ENCODE peak calls at places on chromosomes 2 and 18, in seven cellular contexts. C, O, Y, V, U, L and B are unnamed samples.

GRCh38 chr2:177983183-177983788 is 89.3 kb downstream of the PDE11A start:
- DNase-seq in C (no peak), O (peak), Y (peak), V (peak), U (no peak), L (peak), B (peak)

GRCh38 chr2:20326163-20326780 is 24.4 kb downstream of the PUM2 start:
- DNase-seq in C (peak), O (no peak), Y (peak), V (peak), U (peak), L (peak), B (peak)

GRCh38 chr2:98637401-98638144 is 29.2 kb downstream of the UNC50 start:
- DNase-seq in C (no peak), O (no peak), Y (no peak), V (no peak), U (no peak), L (no peak), B (no peak)

GRCh38 chr2:15768142-15769088 is 171.9 kb upstream of the MYCN start:
- DNase-seq in C (no peak), O (no peak), Y (no peak), V (no peak), U (no peak), L (no peak), B (no peak)

GRCh38 chr2:127520424-127520823 is 5.9 kb downstream of the IWS1 start:
- DNase-seq in C (no peak), O (no peak), Y (no peak), V (no peak), U (no peak), L (no peak), B (no peak)

GRCh38 chr2:55500025-55500424 is 19.5 kb upstream of the CFAP36 start:
- DNase-seq in C (no peak), O (no peak), Y (peak), V (peak), U (no peak), L (peak), B (peak)

GRCh38 chr18:76256897-76257500 is 238.0 kb downstream of the ZNF516 start:
- DNase-seq in C (peak), O (no peak), Y (peak), V (peak), U (peak), L (peak), B (peak)

GRCh38 chr2:200081221-200081620 is 125.8 kb downstream of the MAIP1 start:
- DNase-seq in C (no peak), O (no peak), Y (no peak), V (no peak), U (no peak), L (no peak), B (no peak)

GRCh38 chr2:31335921-31336570 is 78.5 kb downstream of the XDH start:
- DNase-seq in C (no peak), O (no peak), Y (peak), V (no peak), U (peak), L (no peak), B (peak)

DNA sequence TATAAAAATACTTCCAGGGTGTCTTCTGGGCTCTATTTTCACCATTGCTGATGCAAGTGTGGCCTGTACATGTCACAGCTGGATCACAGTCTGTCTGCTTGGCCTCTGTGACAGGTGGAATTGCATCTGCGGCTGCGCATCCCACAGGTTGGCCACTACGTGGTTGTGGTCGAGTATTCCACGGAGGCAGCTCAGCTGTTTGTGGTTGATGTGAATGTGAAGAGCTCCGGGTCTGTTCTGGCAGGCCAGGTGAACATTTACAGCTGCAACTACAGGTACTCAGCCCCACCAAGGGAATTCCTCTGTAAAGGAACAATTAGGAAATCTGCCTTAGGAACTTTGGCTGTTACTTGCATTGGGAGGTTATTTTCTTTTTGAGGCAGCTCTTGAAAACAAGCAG is 144.5 kb downstream of the LAMA3 start:
- DNase-seq in C (no peak), O (no peak), Y (no peak), V (no peak), U (no peak), L (no peak), B (no peak)
- H3K4me3 ChIP-seq in C (no peak), O (no peak), Y (no peak), V (no peak), U (no peak), L (no peak), B (no peak)

GRCh38 chr18:44520981-44521672 is 159.6 kb upstream of the SETBP1 start:
- DNase-seq in C (no peak), O (no peak), Y (peak), V (no peak), U (no peak), L (no peak), B (no peak)

GRCh38 chr18:44521673-44522032 is 159.0 kb upstream of the SETBP1 start:
- DNase-seq in C (no peak), O (no peak), Y (peak), V (no peak), U (no peak), L (no peak), B (no peak)

GRCh38 chr18:44526705-44527415 is 153.8 kb upstream of the SETBP1 start:
- DNase-seq in C (no peak), O (no peak), Y (no peak), V (no peak), U (no peak), L (no peak), B (no peak)
- H3K4me3 ChIP-seq in C (no peak), O (no peak), Y (no peak), V (no peak), U (no peak), L (no peak), B (no peak)

GRCh38 chr2:131674174-131674507 is 146.5 kb downstream of the CCDC74A start:
- DNase-seq in C (no peak), O (no peak), Y (no peak), V (no peak), U (no peak), L (no peak), B (no peak)

DNA sequence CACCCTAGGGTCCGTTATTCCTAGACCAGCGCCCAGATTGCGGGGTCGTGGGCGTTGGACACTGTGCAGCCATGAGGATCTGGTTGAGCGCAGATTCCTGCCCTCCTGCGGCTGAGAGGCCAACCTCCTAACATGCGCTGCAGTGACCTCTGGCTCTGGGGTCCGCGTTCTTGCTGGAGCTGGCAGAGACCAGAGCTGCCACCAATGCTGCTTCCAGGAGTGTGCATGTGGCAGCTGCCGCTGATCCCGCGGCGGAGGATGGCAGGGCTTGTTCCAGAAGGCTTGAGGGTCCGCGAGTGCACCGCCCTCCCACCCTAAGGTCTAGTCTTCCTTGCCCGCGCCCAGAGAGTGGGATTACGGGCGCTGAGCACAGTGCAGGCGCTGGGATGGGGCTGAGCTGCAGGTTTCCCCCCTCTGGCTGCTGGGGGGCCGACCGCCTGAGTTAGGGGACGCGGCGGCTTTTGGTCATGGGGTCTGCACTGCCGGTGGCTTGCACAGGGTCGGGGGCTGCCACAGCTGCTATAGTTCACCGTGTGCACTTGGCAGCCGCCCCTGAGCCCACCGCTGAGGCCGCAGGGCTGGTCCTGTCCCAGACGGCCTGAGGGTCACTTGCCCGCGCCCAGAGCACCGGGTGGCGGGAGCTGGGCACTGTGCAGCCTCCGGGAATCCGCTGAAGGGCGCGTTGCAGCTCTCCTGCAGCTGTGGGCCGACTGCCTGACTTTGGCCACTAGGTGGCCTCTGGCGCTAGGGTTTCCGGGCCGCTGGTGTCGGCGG is 145.9 kb downstream of the CCDC74A start:
- DNase-seq in C (peak), O (peak), Y (peak), V (peak), U (peak), L (peak), B (peak)
- H3K4me3 ChIP-seq in C (peak), O (peak), Y (peak), V (peak), U (peak), L (peak), B (peak)

DNA sequence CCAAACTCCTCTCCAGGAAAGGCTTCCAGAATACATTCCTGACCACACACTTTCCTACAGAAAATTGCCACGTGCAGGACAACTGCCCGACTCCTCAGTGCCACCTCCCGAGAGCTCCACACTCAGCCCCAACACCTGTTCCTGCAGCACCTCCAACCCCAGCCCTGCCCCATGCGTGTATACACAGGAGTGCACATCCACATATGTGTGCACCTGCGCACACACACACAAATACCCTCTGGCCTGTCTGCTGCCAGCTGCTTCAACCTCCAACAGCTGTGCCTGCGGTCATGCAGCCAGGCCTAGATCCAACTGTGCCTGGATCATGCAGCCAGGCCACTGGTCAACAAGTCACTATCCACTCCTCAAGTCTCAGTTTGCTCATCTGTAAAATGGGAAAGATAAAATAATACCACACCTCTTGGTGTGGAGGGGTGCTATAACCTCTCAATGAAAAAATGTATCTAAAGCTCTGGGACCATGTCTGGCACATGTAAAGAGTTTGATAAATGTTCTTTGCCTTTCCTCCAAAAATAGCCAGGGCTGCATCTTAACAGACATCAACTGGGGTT is 152.1 kb upstream of the ID2 start:
- DNase-seq in C (no peak), O (no peak), Y (no peak), V (no peak), U (no peak), L (no peak), B (no peak)
- H3K4me3 ChIP-seq in C (no peak), O (no peak), Y (no peak), V (no peak), U (no peak), L (no peak), B (no peak)

GRCh38 chr18:70522183-70522582 is 233.3 kb downstream of the SOCS6 start:
- DNase-seq in C (no peak), O (no peak), Y (no peak), V (no peak), U (no peak), L (no peak), B (no peak)
- H3K4me3 ChIP-seq in C (no peak), O (no peak), Y (no peak), V (no peak), U (no peak), L (no peak), B (no peak)

DNA sequence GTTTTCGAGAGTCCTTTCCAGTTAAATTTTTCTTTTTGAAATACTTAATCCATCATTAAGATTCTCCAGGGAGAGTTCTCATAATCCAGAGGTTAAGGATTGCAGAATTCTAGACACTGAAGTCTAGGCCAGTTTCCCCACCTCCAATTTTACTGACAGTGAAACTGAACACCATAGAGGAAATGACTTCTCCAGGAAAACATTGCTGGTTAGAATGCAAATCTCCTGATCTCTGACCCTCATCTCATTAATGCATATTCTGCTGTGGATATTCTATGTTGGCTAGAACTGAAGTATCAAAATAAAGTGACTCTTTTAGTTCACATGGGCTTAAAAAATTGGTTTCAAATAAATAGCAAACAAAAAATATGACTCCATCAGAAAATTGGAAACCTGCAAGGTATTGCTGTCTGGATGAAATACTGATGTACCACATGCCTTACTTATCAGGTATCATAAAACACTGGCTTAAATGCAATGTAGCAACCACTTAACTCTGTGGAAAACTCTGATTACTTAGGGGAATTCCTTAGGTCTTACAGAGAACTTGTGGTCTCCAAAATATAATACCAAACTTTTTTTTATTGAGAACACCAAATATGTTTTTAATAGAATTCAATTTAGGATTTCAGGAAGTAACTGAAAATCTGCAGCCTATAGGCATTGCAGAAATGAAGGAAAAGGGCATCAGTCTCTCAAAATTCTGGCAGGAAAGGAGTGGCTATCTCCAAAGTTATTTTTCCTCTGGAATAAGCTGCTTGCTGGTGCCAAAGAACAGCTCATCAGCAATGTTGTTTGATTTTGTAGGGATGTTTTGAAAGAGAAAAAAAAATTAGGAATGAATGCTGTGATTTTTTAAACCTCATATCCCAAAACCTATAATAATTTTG is 105.5 kb upstream of the UGP2 start:
- DNase-seq in C (no peak), O (no peak), Y (peak), V (no peak), U (peak), L (peak), B (peak)
- H3K4me3 ChIP-seq in C (no peak), O (no peak), Y (no peak), V (no peak), U (no peak), L (no peak), B (no peak)

GRCh38 chr2:235515364-235515742 is 21.5 kb downstream of the AGAP1 start:
- DNase-seq in C (no peak), O (no peak), Y (no peak), V (no peak), U (no peak), L (no peak), B (no peak)
- H3K4me3 ChIP-seq in C (no peak), O (no peak), Y (no peak), V (no peak), U (no peak), L (no peak), B (no peak)

GRCh38 chr2:227163445-227163997 is 484 bp downstream of the COL4A4 start:
- DNase-seq in C (no peak), O (no peak), Y (peak), V (peak), U (no peak), L (no peak), B (no peak)
- H3K4me3 ChIP-seq in C (peak), O (peak), Y (peak), V (peak), U (peak), L (peak), B (peak)

DNA sequence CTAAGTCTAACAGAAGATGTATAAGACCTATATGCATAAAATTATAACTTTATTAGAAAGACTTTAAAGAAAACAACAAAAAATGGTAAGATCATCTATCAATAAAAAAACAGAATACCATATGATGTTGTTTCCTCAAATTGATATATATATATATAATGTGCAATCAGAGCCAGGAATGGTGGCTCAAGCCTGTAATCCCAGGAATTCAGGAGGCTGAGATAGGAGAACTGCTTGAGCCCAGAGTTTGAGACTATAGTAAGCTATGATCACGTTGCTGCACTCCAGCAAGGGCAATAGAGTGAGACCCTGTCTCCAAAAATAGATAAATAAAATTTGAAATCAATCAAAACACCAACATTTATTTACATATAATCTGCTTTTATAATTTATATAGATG is 19.5 kb downstream of the CYTIP start:
- DNase-seq in C (no peak), O (no peak), Y (no peak), V (no peak), U (no peak), L (no peak), B (no peak)
- H3K4me3 ChIP-seq in C (no peak), O (no peak), Y (no peak), V (no peak), U (no peak), L (no peak), B (no peak)